ENCODE peak calls at places on chromosomes 16 and 17, in five cellular contexts. E is CD4-positive, alpha-beta T cell; U is ovary; G is endodermal cell; N is transverse colon. L is an unnamed sample.

GRCh38 chr16:71781741-71782140 is 26.9 kb downstream of the AP1G1 start:
- DNase-seq in E (no peak), U (no peak), G (no peak), N (no peak), L (no peak)

GRCh38 chr17:81252336-81253329 is 13.5 kb downstream of the NDUFAF8 start:
- DNase-seq in N (no peak), E (no peak), U (no peak), G (no peak), L (no peak)

GRCh38 chr17:32483451-32484019 is 3.3 kb upstream of the CDK5R1 start:
- DNase-seq in E (no peak), G (peak; percentile 96), N (no peak), U (peak; percentile 91), L (no peak)

GRCh38 chr17:45410144-45411091 is 22.3 kb downstream of the ARHGAP27 start:
- DNase-seq in G (peak; percentile 62), N (peak; percentile 51), U (no peak), E (peak; percentile 68), L (peak; percentile 84)

GRCh38 chr17:47423406-47424295 is 99.9 kb downstream of the EFCAB13 start:
- DNase-seq in N (peak; percentile 58), E (no peak), U (no peak), G (peak; percentile 87), L (peak; percentile 54)

GRCh38 chr16:70662991-70663523 is 16.7 kb downstream of the IL34 start:
- DNase-seq in U (peak; percentile 21), N (no peak), G (no peak), E (no peak), L (no peak)

GRCh38 chr16:81106826-81107503 is 10.8 kb upstream of the GCSH start:
- DNase-seq in G (no peak), N (no peak), E (no peak), U (no peak), L (no peak)

GRCh38 chr16:54847609-54848008 is 83.1 kb upstream of the IRX5 start:
- DNase-seq in U (no peak), N (no peak), G (no peak), E (no peak), L (no peak)

GRCh38 chr17:4607773-4608187 is 23.5 kb downstream of the SMTNL2 start:
- DNase-seq in U (peak; percentile 93), N (peak; percentile 54), E (no peak), G (peak; percentile 70), L (no peak)

GRCh38 chr17:55351027-55351625 is 70.5 kb downstream of the MMD start:
- DNase-seq in G (no peak), E (no peak), N (no peak), U (no peak), L (no peak)

GRCh38 chr17:59505610-59506276 is 59.7 kb upstream of the DHX40 start:
- DNase-seq in N (no peak), E (no peak), U (no peak), G (peak; percentile 64), L (no peak)

GRCh38 chr16:17396762-17397498 is 73.8 kb downstream of the XYLT1 start:
- DNase-seq in U (peak; percentile 31), E (no peak), G (no peak), N (peak; percentile 67), L (peak; percentile 65)

GRCh38 chr17:50258647-50259483 is 15.4 kb upstream of the TMEM92 start:
- DNase-seq in N (no peak), E (no peak), G (peak; percentile 32), U (no peak), L (no peak)

GRCh38 chr17:47205419-47205963 is 3.7 kb upstream of the MYL4 start:
- DNase-seq in U (peak; percentile 64), N (peak; percentile 67), E (peak; percentile 66), G (peak; percentile 80), L (no peak)

GRCh38 chr16:87847785-87848675 is 21.3 kb downstream of the SLC7A5 start:
- DNase-seq in U (no peak), E (no peak), G (no peak), N (peak; percentile 41), L (no peak)

GRCh38 chr17:19253112-19253511 is 15.9 kb downstream of the EPN2 start:
- DNase-seq in N (no peak), U (no peak), G (no peak), E (no peak), L (no peak)

GRCh38 chr16:9885876-9886275 is 296.4 kb downstream of the GRIN2A start:
- DNase-seq in N (no peak), U (no peak), G (no peak), E (no peak), L (no peak)

GRCh38 chr16:27718767-27719445 is 169.0 kb downstream of the KATNIP start:
- DNase-seq in N (no peak), U (no peak), E (no peak), G (no peak), L (peak; percentile 40)

GRCh38 chr17:71464241-71464640 is 656.6 kb upstream of the SOX9 start:
- DNase-seq in G (no peak), U (no peak), N (no peak), E (no peak), L (no peak)

GRCh38 chr17:43905985-43906852 is 1.1 kb downstream of the MPP2 start:
- DNase-seq in U (peak; percentile 66), G (peak; percentile 99), N (peak; percentile 62), E (peak; percentile 51), L (peak; percentile 44)

GRCh38 chr17:29004081-29004692 is 1.6 kb downstream of the SEZ6 start:
- DNase-seq in G (peak; percentile 88), E (no peak), U (no peak), N (no peak), L (no peak)

GRCh38 chr17:46013502-46014165 is 14.6 kb downstream of the STH start:
- DNase-seq in N (no peak), U (no peak), G (no peak), E (no peak), L (peak; percentile 4)

GRCh38 chr17:40327244-40327666 is 18.3 kb downstream of the RARA start:
- DNase-seq in U (no peak), E (no peak), G (no peak), N (no peak), L (no peak)

GRCh38 chr17:35374766-35375344 is 1.4 kb upstream of the SLFN11 start:
- DNase-seq in U (no peak), E (no peak), N (no peak), G (no peak), L (no peak)

GRCh38 chr17:35376245-35376644 is 2.8 kb upstream of the SLFN11 start:
- DNase-seq in N (no peak), U (no peak), G (no peak), E (no peak), L (no peak)

GRCh38 chr17:35372846-35373531 is 432 bp downstream of the SLFN11 start:
- DNase-seq in E (no peak), U (peak; percentile 28), G (peak; percentile 57), N (peak; percentile 56), L (peak; percentile 64)

GRCh38 chr17:35373532-35373983 is at the start of gene SLFN11:
- DNase-seq in N (peak; percentile 85), G (peak; percentile 71), E (peak; percentile 69), U (peak; percentile 93), L (peak; percentile 91)

GRCh38 chr17:35373984-35374765 is 754 bp upstream of the SLFN11 start:
- DNase-seq in G (peak; percentile 80), N (peak; percentile 49), U (peak; percentile 58), E (no peak), L (peak; percentile 67)
- H3K27ac ChIP-seq in G (no peak overlapping the region), N (peak overlapping the region; percentile 89), U (peak overlapping the region; percentile 98), E (peak overlapping the region; percentile 80), L (peak overlapping the region; percentile 94)

GRCh38 chr17:38322156-38322779 is 21.5 kb downstream of the GPR179 start:
- DNase-seq in N (peak; percentile 65), G (peak; percentile 93), E (peak; percentile 78), U (peak; percentile 45), L (peak; percentile 65)

GRCh38 chr17:38324141-38324540 is 19.6 kb downstream of the GPR179 start:
- DNase-seq in N (no peak), E (no peak), G (peak; percentile 47), U (no peak), L (no peak)

GRCh38 chr17:38317081-38317480 is 20.1 kb downstream of the MRPL45 start:
- DNase-seq in G (no peak), E (no peak), U (no peak), N (no peak), L (no peak)

GRCh38 chr17:38322897-38323296 is 20.9 kb downstream of the GPR179 start:
- DNase-seq in E (no peak), U (no peak), N (no peak), G (peak; percentile 7), L (no peak)

GRCh38 chr17:38320482-38320881 is 23.3 kb downstream of the GPR179 start:
- DNase-seq in N (no peak), G (no peak), E (no peak), U (no peak), L (no peak)
- H3K27ac ChIP-seq in N (no peak overlapping the region), G (no peak overlapping the region), E (no peak overlapping the region), U (no peak overlapping the region), L (no peak overlapping the region)

GRCh38 chr16:86390335-86390734 is 120.0 kb upstream of the FOXF1 start:
- DNase-seq in E (no peak), N (no peak), U (no peak), G (no peak), L (no peak)

GRCh38 chr16:86391486-86391885 is 118.8 kb upstream of the FOXF1 start:
- DNase-seq in E (no peak), G (no peak), N (no peak), U (no peak), L (no peak)

GRCh38 chr16:86387461-86388440 is 122.6 kb upstream of the FOXF1 start:
- DNase-seq in G (no peak), U (no peak), E (no peak), N (no peak), L (no peak)

GRCh38 chr16:86389566-86390328 is 120.6 kb upstream of the FOXF1 start:
- DNase-seq in N (no peak), G (no peak), E (no peak), U (no peak), L (no peak)

GRCh38 chr16:86388976-86389375 is 121.4 kb upstream of the FOXF1 start:
- DNase-seq in E (no peak), U (no peak), N (no peak), G (no peak), L (no peak)
- H3K27ac ChIP-seq in E (no peak overlapping the region), U (no peak overlapping the region), N (no peak overlapping the region), G (no peak overlapping the region), L (no peak overlapping the region)

GRCh38 chr16:30478766-30479478 is 6.4 kb downstream of the ITGAL start:
- DNase-seq in E (no peak), G (no peak), N (no peak), U (no peak), L (no peak)

GRCh38 chr16:30474062-30474452 is 1.5 kb downstream of the ITGAL start:
- DNase-seq in E (no peak), G (no peak), N (no peak), U (no peak), L (no peak)

GRCh38 chr16:30473231-30474061 is 904 bp downstream of the ITGAL start:
- DNase-seq in N (peak; percentile 25), E (peak; percentile 51), G (no peak), U (no peak), L (peak; percentile 59)

GRCh38 chr16:30474684-30475083 is 2.1 kb downstream of the ITGAL start:
- DNase-seq in G (no peak), E (no peak), U (no peak), N (no peak), L (no peak)

DNA sequence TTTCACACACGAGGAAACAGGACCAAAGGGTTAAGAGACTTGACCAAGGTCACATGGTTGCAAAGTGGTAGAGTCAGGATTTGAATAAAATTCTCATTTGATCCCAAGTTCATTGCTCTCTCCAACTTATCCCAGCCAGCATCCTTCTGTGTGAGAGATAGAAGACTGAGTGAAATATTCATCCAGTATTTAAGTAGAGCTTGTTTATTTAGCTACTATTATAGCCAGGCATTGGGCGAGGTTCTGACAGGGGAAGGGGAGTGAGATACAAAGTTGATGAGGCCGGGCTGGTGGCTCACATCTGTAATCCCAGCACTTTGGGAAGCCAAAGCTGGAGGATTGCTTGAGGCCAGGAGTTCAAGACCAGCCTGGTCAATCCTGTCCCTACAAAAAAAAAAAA is 4.4 kb downstream of the ITGAL start:
- DNase-seq in U (no peak), G (no peak), N (no peak), E (no peak), L (no peak)
- H3K27ac ChIP-seq in U (no peak overlapping the region), G (no peak overlapping the region), N (no peak overlapping the region), E (no peak overlapping the region), L (no peak overlapping the region)